ENCODE peak calls at places on chromosome 12, in six cellular contexts. One of them, this sample, is unnamed.

GRCh38 chr12:32921397-32921796 is 24.8 kb upstream of the PKP2 start:
- DNase-seq in neuronal stem cell: no peak
- DNase-seq in caudate nucleus: no peak
- DNase-seq in fibroblast of the aortic adventitia: peak
- DNase-seq in right lobe of liver: no peak
- DNase-seq in HAP-1: no peak
- DNase-seq in this sample: peak

GRCh38 chr12:6215932-6216494 is 15.8 kb downstream of the CD9 start:
- DNase-seq in neuronal stem cell: no peak
- DNase-seq in caudate nucleus: no peak
- DNase-seq in fibroblast of the aortic adventitia: peak
- DNase-seq in right lobe of liver: no peak
- DNase-seq in HAP-1: no peak
- DNase-seq in this sample: peak

GRCh38 chr12:6943387-6943718 is 263 bp upstream of the RNU7-1 start:
- DNase-seq in neuronal stem cell: peak
- DNase-seq in caudate nucleus: peak
- DNase-seq in fibroblast of the aortic adventitia: peak
- DNase-seq in right lobe of liver: peak
- DNase-seq in HAP-1: peak
- DNase-seq in this sample: peak

GRCh38 chr12:100166232-100166631 is 23.6 kb upstream of the BLTP3B start:
- DNase-seq in neuronal stem cell: no peak
- DNase-seq in caudate nucleus: no peak
- DNase-seq in fibroblast of the aortic adventitia: no peak
- DNase-seq in right lobe of liver: no peak
- DNase-seq in HAP-1: no peak
- DNase-seq in this sample: no peak

GRCh38 chr12:55946553-55946952 is 15.6 kb downstream of the DGKA start:
- DNase-seq in neuronal stem cell: no peak
- DNase-seq in caudate nucleus: no peak
- DNase-seq in fibroblast of the aortic adventitia: no peak
- DNase-seq in right lobe of liver: no peak
- DNase-seq in HAP-1: no peak
- DNase-seq in this sample: no peak

GRCh38 chr12:13896063-13896626 is 85.3 kb downstream of the GRIN2B start:
- DNase-seq in neuronal stem cell: no peak
- DNase-seq in caudate nucleus: no peak
- DNase-seq in fibroblast of the aortic adventitia: no peak
- DNase-seq in right lobe of liver: no peak
- DNase-seq in HAP-1: no peak
- DNase-seq in this sample: no peak

GRCh38 chr12:56929780-56930179 is 4.4 kb downstream of the SDR9C7 start:
- DNase-seq in neuronal stem cell: no peak
- DNase-seq in caudate nucleus: no peak
- DNase-seq in fibroblast of the aortic adventitia: no peak
- DNase-seq in right lobe of liver: no peak
- DNase-seq in HAP-1: no peak
- DNase-seq in this sample: no peak

GRCh38 chr12:108701779-108702435 is 29.4 kb downstream of the CORO1C start:
- DNase-seq in neuronal stem cell: no peak
- DNase-seq in caudate nucleus: no peak
- DNase-seq in fibroblast of the aortic adventitia: peak
- DNase-seq in right lobe of liver: no peak
- DNase-seq in HAP-1: peak
- DNase-seq in this sample: peak

GRCh38 chr12:121797937-121798801 is 4.7 kb upstream of the RHOF start:
- DNase-seq in neuronal stem cell: no peak
- DNase-seq in caudate nucleus: no peak
- DNase-seq in fibroblast of the aortic adventitia: peak
- DNase-seq in right lobe of liver: peak
- DNase-seq in HAP-1: peak
- DNase-seq in this sample: peak

GRCh38 chr12:124406043-124406442 is 111.2 kb downstream of the RFLNA start:
- DNase-seq in neuronal stem cell: no peak
- DNase-seq in caudate nucleus: no peak
- DNase-seq in fibroblast of the aortic adventitia: no peak
- DNase-seq in right lobe of liver: no peak
- DNase-seq in HAP-1: no peak
- DNase-seq in this sample: no peak

GRCh38 chr12:82383930-82384513 is 25.7 kb downstream of the METTL25 start:
- DNase-seq in neuronal stem cell: no peak
- DNase-seq in caudate nucleus: no peak
- DNase-seq in fibroblast of the aortic adventitia: peak
- DNase-seq in right lobe of liver: no peak
- DNase-seq in HAP-1: peak
- DNase-seq in this sample: peak

GRCh38 chr12:115885040-115885439 is 392.5 kb downstream of the MED13L start:
- DNase-seq in neuronal stem cell: no peak
- DNase-seq in caudate nucleus: no peak
- DNase-seq in fibroblast of the aortic adventitia: no peak
- DNase-seq in right lobe of liver: no peak
- DNase-seq in HAP-1: no peak
- DNase-seq in this sample: no peak

GRCh38 chr12:131366261-131366871 is 344.5 kb upstream of the SFSWAP start:
- DNase-seq in neuronal stem cell: no peak
- DNase-seq in caudate nucleus: no peak
- DNase-seq in fibroblast of the aortic adventitia: no peak
- DNase-seq in right lobe of liver: no peak
- DNase-seq in HAP-1: no peak
- DNase-seq in this sample: no peak

GRCh38 chr12:12999959-13000615 is at the start of gene HEBP1:
- DNase-seq in neuronal stem cell: peak
- DNase-seq in caudate nucleus: peak
- DNase-seq in fibroblast of the aortic adventitia: peak
- DNase-seq in right lobe of liver: peak
- DNase-seq in HAP-1: peak
- DNase-seq in this sample: peak

GRCh38 chr12:130281157-130281799 is 56.4 kb upstream of the PIWIL1 start:
- DNase-seq in neuronal stem cell: peak
- DNase-seq in caudate nucleus: no peak
- DNase-seq in fibroblast of the aortic adventitia: no peak
- DNase-seq in right lobe of liver: peak
- DNase-seq in HAP-1: no peak
- DNase-seq in this sample: no peak

GRCh38 chr12:48961801-48962200 is 4.5 kb upstream of the ARF3 start:
- DNase-seq in neuronal stem cell: no peak
- DNase-seq in caudate nucleus: no peak
- DNase-seq in fibroblast of the aortic adventitia: no peak
- DNase-seq in right lobe of liver: no peak
- DNase-seq in HAP-1: no peak
- DNase-seq in this sample: no peak

GRCh38 chr12:48454675-48455074 is 17.7 kb upstream of the ANP32D start:
- DNase-seq in neuronal stem cell: no peak
- DNase-seq in caudate nucleus: no peak
- DNase-seq in fibroblast of the aortic adventitia: peak
- DNase-seq in right lobe of liver: no peak
- DNase-seq in HAP-1: peak
- DNase-seq in this sample: peak

GRCh38 chr12:98911396-98911795 is 266.3 kb downstream of the APAF1 start:
- DNase-seq in neuronal stem cell: no peak
- DNase-seq in caudate nucleus: no peak
- DNase-seq in fibroblast of the aortic adventitia: no peak
- DNase-seq in right lobe of liver: no peak
- DNase-seq in HAP-1: no peak
- DNase-seq in this sample: no peak

GRCh38 chr12:46875095-46875494 is 49.3 kb upstream of the SLC38A4 start:
- DNase-seq in neuronal stem cell: no peak
- DNase-seq in caudate nucleus: no peak
- DNase-seq in fibroblast of the aortic adventitia: no peak
- DNase-seq in right lobe of liver: no peak
- DNase-seq in HAP-1: no peak
- DNase-seq in this sample: no peak

GRCh38 chr12:60194682-60195081 is 598.9 kb downstream of the SLC16A7 start:
- DNase-seq in neuronal stem cell: no peak
- DNase-seq in caudate nucleus: no peak
- DNase-seq in fibroblast of the aortic adventitia: peak
- DNase-seq in right lobe of liver: no peak
- DNase-seq in HAP-1: no peak
- DNase-seq in this sample: no peak

GRCh38 chr12:19055589-19055988 is 73.9 kb upstream of the PLEKHA5 start:
- DNase-seq in neuronal stem cell: no peak
- DNase-seq in caudate nucleus: no peak
- DNase-seq in fibroblast of the aortic adventitia: no peak
- DNase-seq in right lobe of liver: no peak
- DNase-seq in HAP-1: no peak
- DNase-seq in this sample: no peak